ENCODE peak calls at places on chromosomes 1 and 21, in four cellular contexts. One of them, this sample, is unnamed.

GRCh38 chr1:117077267-117077666 is 17.1 kb downstream of the TTF2 start:
- DNase-seq in K562: no peak
- DNase-seq in GM12878: no peak
- DNase-seq in HCT116: peak; percentile 48
- DNase-seq in this sample: no peak

GRCh38 chr1:58981392-58981791 is 197.5 kb upstream of the JUN start:
- DNase-seq in GM12878: no peak
- DNase-seq in HCT116: no peak
- DNase-seq in K562: no peak
- DNase-seq in this sample: no peak

GRCh38 chr1:232620356-232620841 is 9.5 kb downstream of the SIPA1L2 start:
- DNase-seq in GM12878: no peak
- DNase-seq in HCT116: no peak
- DNase-seq in K562: no peak
- DNase-seq in this sample: peak; percentile 71

GRCh38 chr1:114610546-114611245 is 29.3 kb upstream of the BCAS2 start:
- DNase-seq in K562: no peak
- DNase-seq in GM12878: no peak
- DNase-seq in HCT116: no peak
- DNase-seq in this sample: no peak

GRCh38 chr1:41590331-41590730 is 105.8 kb upstream of the EDN2 start:
- DNase-seq in GM12878: no peak
- DNase-seq in K562: no peak
- DNase-seq in HCT116: no peak
- DNase-seq in this sample: no peak

GRCh38 chr1:66085600-66085999 is 292.9 kb downstream of the PDE4B start:
- DNase-seq in GM12878: no peak
- DNase-seq in HCT116: no peak
- DNase-seq in K562: no peak
- DNase-seq in this sample: no peak

GRCh38 chr1:28437924-28438699 is 67.7 kb upstream of the RCC1 start:
- DNase-seq in GM12878: no peak
- DNase-seq in HCT116: peak; percentile 92
- DNase-seq in K562: no peak
- DNase-seq in this sample: peak; percentile 47

GRCh38 chr1:119341372-119341947 is 27.1 kb upstream of the HAO2 start:
- DNase-seq in HCT116: no peak
- DNase-seq in GM12878: no peak
- DNase-seq in K562: no peak
- DNase-seq in this sample: no peak

GRCh38 chr1:243784506-243784905 is 65.5 kb downstream of the AKT3 start:
- DNase-seq in HCT116: no peak
- DNase-seq in K562: no peak
- DNase-seq in GM12878: no peak
- DNase-seq in this sample: no peak
- H3K4me3 ChIP-seq in HCT116: no peak overlapping the region
- H3K4me3 ChIP-seq in K562: no peak overlapping the region
- H3K4me3 ChIP-seq in GM12878: no peak overlapping the region
- H3K4me3 ChIP-seq in this sample: no peak overlapping the region

GRCh38 chr1:154198756-154199562 is 7.1 kb upstream of the TPM3 start:
- DNase-seq in HCT116: no peak
- DNase-seq in GM12878: no peak
- DNase-seq in K562: peak; percentile 75
- DNase-seq in this sample: peak; percentile 78
- TF ChIP-seq ZBTB33 in HCT116: no peak
- TF ChIP-seq ZBTB33 in GM12878: no peak
- TF ChIP-seq ZBTB33 in K562: no peak
- TF ChIP-seq ZBTB33 in this sample: no peak

GRCh38 chr1:227311389-227312001 is 6.8 kb downstream of the CDC42BPA start:
- DNase-seq in HCT116: no peak
- DNase-seq in GM12878: no peak
- DNase-seq in K562: no peak
- DNase-seq in this sample: no peak
- H3K4me3 ChIP-seq in HCT116: no peak overlapping the region
- H3K4me3 ChIP-seq in GM12878: no peak overlapping the region
- H3K4me3 ChIP-seq in K562: no peak overlapping the region
- H3K4me3 ChIP-seq in this sample: no peak overlapping the region

DNA sequence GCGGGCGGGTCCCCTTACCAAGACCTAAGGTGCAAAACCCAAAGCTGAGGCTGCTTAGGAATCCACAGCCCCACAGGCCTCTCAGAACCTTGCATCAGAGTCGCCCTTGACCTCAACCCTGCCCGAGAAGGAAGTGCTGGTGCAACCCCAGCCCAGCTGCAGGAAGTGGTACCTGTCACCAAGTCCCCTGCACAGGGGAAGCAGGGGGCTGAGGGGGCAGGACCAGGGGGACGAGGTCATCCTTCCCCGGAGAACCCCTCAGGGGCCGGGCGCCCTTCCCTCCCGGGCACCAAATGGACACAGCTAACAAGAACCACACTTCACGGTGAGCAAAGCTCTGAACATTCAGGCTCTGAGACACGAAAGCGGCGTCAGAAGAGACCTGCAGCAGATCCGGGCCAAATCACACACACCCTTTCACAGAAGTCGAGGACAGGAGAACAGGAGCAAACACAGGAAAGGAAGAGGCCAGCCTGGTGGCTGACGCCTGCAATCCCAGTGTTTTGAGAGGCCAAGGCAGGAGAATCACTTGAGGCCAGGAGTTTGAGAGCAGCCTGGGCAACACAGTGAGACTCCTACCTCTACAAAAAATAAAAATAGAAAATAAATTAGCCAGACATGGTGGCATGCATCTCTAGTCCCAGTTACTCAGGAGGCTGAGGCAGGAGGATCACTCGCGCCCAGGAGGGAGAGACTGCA is 6.4 kb downstream of the ITGB2 start:
- DNase-seq in HCT116: no peak
- DNase-seq in K562: no peak
- DNase-seq in GM12878: no peak
- DNase-seq in this sample: no peak
- TF ChIP-seq ZBTB33 in HCT116: no peak
- TF ChIP-seq ZBTB33 in K562: no peak
- TF ChIP-seq ZBTB33 in GM12878: no peak
- TF ChIP-seq ZBTB33 in this sample: no peak

GRCh38 chr1:10862743-10863335 is 66.4 kb upstream of the CASZ1 start:
- DNase-seq in K562: no peak
- DNase-seq in GM12878: no peak
- DNase-seq in HCT116: no peak
- DNase-seq in this sample: no peak
- H3K4me3 ChIP-seq in K562: no peak overlapping the region
- H3K4me3 ChIP-seq in GM12878: no peak overlapping the region
- H3K4me3 ChIP-seq in HCT116: no peak overlapping the region
- H3K4me3 ChIP-seq in this sample: no peak overlapping the region

GRCh38 chr1:89799495-89799894 is 21.3 kb upstream of the LRRC8D start:
- DNase-seq in K562: no peak
- DNase-seq in GM12878: no peak
- DNase-seq in HCT116: no peak
- DNase-seq in this sample: no peak

GRCh38 chr1:89800718-89801117 is 20.1 kb upstream of the LRRC8D start:
- DNase-seq in HCT116: no peak
- DNase-seq in GM12878: no peak
- DNase-seq in K562: no peak
- DNase-seq in this sample: no peak

GRCh38 chr1:89802841-89803240 is 18.0 kb upstream of the LRRC8D start:
- DNase-seq in K562: no peak
- DNase-seq in GM12878: no peak
- DNase-seq in HCT116: no peak
- DNase-seq in this sample: no peak

GRCh38 chr1:89800022-89800655 is 20.7 kb upstream of the LRRC8D start:
- DNase-seq in GM12878: no peak
- DNase-seq in K562: no peak
- DNase-seq in HCT116: no peak
- DNase-seq in this sample: no peak

DNA sequence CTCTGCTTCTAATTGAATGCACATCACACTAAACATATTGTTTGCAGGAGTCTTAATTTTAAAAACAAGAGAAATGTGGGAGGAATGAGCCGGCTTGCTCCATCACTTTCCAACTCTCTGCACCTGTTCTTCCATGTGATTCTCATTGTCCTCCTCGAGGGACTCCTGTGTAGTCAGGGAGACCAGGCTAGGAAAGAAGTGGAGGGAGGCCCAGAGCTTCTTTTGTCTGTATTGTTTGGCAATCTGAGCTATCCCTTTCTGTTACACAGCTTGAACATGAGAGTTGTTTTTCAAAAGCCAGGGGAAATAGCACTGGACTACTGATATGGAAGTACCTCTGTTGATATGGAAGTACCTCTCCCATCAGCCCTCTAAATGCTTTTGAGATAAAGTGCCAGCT is 18.8 kb upstream of the LRRC8D start:
- DNase-seq in K562: no peak
- DNase-seq in GM12878: no peak
- DNase-seq in HCT116: no peak
- DNase-seq in this sample: no peak
- TF ChIP-seq ZBTB33 in K562: no peak
- TF ChIP-seq ZBTB33 in GM12878: no peak
- TF ChIP-seq ZBTB33 in HCT116: no peak
- TF ChIP-seq ZBTB33 in this sample: no peak

This sample was measured in SK-N-SH.